ENCODE peak calls at places on chromosomes 7 and 10, in six cellular contexts. C is spleen, K is HepG2, H is psoas muscle, D is fibroblast of lung, S is IMR-90. G is an unnamed sample. For H3K4me1, the result is how much of the 10 kb centered on the place peaks cover.

GRCh38 chr7:116327751-116328150 is 117.4 kb downstream of the TES start:
- DNase-seq in H (no peak), S (peak), C (no peak), D (peak), K (no peak), G (no peak)

GRCh38 chr7:100589341-100589935 is 3.3 kb downstream of the FBXO24 start:
- DNase-seq in H (no peak), S (no peak), K (no peak), C (peak), D (no peak), G (no peak)

GRCh38 chr10:48762104-48763042 is 77.7 kb downstream of the WDFY4 start:
- DNase-seq in D (no peak), H (no peak), S (no peak), K (no peak), C (no peak), G (no peak)

GRCh38 chr10:110460111-110460809 is 37.4 kb upstream of the DUSP5 start:
- DNase-seq in S (peak), D (peak), K (peak), H (peak), C (peak), G (no peak)

GRCh38 chr10:68813554-68813953 is 13.8 kb upstream of the STOX1 start:
- DNase-seq in K (no peak), S (no peak), C (no peak), H (no peak), D (no peak), G (no peak)

GRCh38 chr7:159107052-159107892 is 37.4 kb downstream of the VIPR2 start:
- DNase-seq in D (no peak), H (peak), K (no peak), C (peak), S (no peak), G (no peak)

GRCh38 chr10:9311702-9312499 is 1257.4 kb downstream of the GATA3 start:
- DNase-seq in S (no peak), C (no peak), D (no peak), K (no peak), H (no peak), G (no peak)

GRCh38 chr7:114085313-114085591 is 166.4 kb upstream of the PPP1R3A start:
- DNase-seq in H (no peak), D (no peak), C (no peak), S (no peak), K (no peak), G (no peak)

GRCh38 chr10:68333905-68334431 is 1.2 kb upstream of the PBLD start:
- DNase-seq in D (no peak), H (no peak), S (no peak), K (no peak), C (no peak), G (no peak)

GRCh38 chr10:88245974-88246511 is 337.1 kb downstream of the RNLS start:
- DNase-seq in S (peak), C (no peak), K (no peak), D (peak), H (no peak), G (no peak)

GRCh38 chr10:17841055-17841454 is 31.9 kb downstream of the MRC1 start:
- DNase-seq in D (peak), H (no peak), S (no peak), K (no peak), C (no peak), G (no peak)

GRCh38 chr10:131101011-131101410 is 210.5 kb downstream of the TCERG1L start:
- DNase-seq in K (no peak), C (peak), S (no peak), D (no peak), H (peak), G (no peak)

GRCh38 chr10:13882112-13882711 is 295.4 kb downstream of the PRPF18 start:
- DNase-seq in K (no peak), S (peak), H (no peak), C (no peak), D (peak), G (no peak)

GRCh38 chr10:100019824-100020160 is 10.0 kb upstream of the DNMBP start:
- DNase-seq in S (no peak), K (peak), C (no peak), D (no peak), H (no peak), G (peak)

GRCh38 chr10:100174699-100175677 is 10.8 kb downstream of the ERLIN1 start:
- DNase-seq in C (no peak), S (no peak), K (no peak), H (no peak), D (no peak), G (no peak)

GRCh38 chr10:6737080-6737641 is 157.1 kb upstream of the PRKCQ start:
- DNase-seq in S (peak), C (no peak), D (peak), K (no peak), H (peak), G (no peak)

GRCh38 chr10:71312840-71313789 is 5.9 kb upstream of the SLC29A3 start:
- DNase-seq in H (peak), C (no peak), K (no peak), S (peak), D (peak), G (no peak)

GRCh38 chr7:90629306-90629918 is 33.3 kb downstream of the CDK14 start:
- DNase-seq in C (no peak), D (peak), S (peak), H (no peak), K (peak), G (peak)

GRCh38 chr10:86688398-86688921 is 20.1 kb downstream of the LDB3 start:
- DNase-seq in D (peak), S (peak), K (peak), H (peak), C (no peak), G (peak)

GRCh38 chr10:37576154-37576553 is 281.3 kb downstream of the ZNF248 start:
- DNase-seq in K (no peak), D (no peak), S (no peak), C (no peak), H (no peak), G (no peak)

GRCh38 chr7:111240371-111240770 is 149.4 kb downstream of the LRRN3 start:
- DNase-seq in C (no peak), D (no peak), S (no peak), K (no peak), H (no peak), G (no peak)

GRCh38 chr7:55078465-55079372 is 59.9 kb downstream of the EGFR start:
- DNase-seq in K (peak), C (no peak), H (peak), D (no peak), S (no peak), G (peak)

GRCh38 chr7:158317238-158318205 is 270.1 kb downstream of the PTPRN2 start:
- DNase-seq in D (peak), H (no peak), S (no peak), K (no peak), C (peak), G (no peak)

GRCh38 chr10:56370217-56371113 is 9.4 kb upstream of the ZWINT start:
- DNase-seq in K (no peak), D (no peak), C (no peak), H (no peak), S (no peak), G (peak)

GRCh38 chr10:100143756-100144155 is 42.1 kb downstream of the ERLIN1 start:
- DNase-seq in S (no peak), K (no peak), C (no peak), H (no peak), D (no peak), G (no peak)

GRCh38 chr10:111972109-111972508 is 211.5 kb downstream of the GPAM start:
- DNase-seq in K (peak), C (no peak), H (no peak), D (no peak), S (no peak), G (no peak)

GRCh38 chr7:100799037-100799896 is 28.1 kb downstream of the EPHB4 start:
- DNase-seq in C (no peak), S (peak), K (peak), D (peak), H (no peak), G (peak)

GRCh38 chr10:132170561-132171361 is 16.0 kb upstream of the DPYSL4 start:
- DNase-seq in C (peak), H (peak), K (no peak), S (no peak), D (no peak), G (no peak)

GRCh38 chr10:27620425-27621397 is 116.6 kb downstream of the RAB18 start:
- DNase-seq in C (no peak), H (no peak), D (peak), S (peak), K (no peak), G (no peak)

GRCh38 chr10:117096559-117097201 is 41.4 kb downstream of the VAX1 start:
- DNase-seq in K (no peak), D (no peak), S (no peak), C (no peak), H (no peak), G (no peak)

GRCh38 chr10:72171175-72171630 is 44.6 kb upstream of the ANAPC16 start:
- DNase-seq in C (no peak), H (no peak), S (peak), K (peak), D (peak), G (peak)

GRCh38 chr10:58577394-58577793 is 64.7 kb downstream of the BICC1 start:
- DNase-seq in D (peak), H (no peak), S (peak), C (no peak), K (no peak), G (no peak)

GRCh38 chr7:49860293-49860692 is 86.9 kb downstream of the VWC2 start:
- DNase-seq in D (no peak), H (no peak), S (no peak), K (no peak), C (no peak), G (no peak)

GRCh38 chr10:50497758-50498157 is 126.0 kb downstream of the SGMS1 start:
- DNase-seq in C (no peak), S (peak), K (peak), H (no peak), D (peak), G (no peak)

GRCh38 chr10:21021843-21022594 is 124.9 kb upstream of the NEBL start:
- DNase-seq in C (no peak), K (peak), S (no peak), H (no peak), D (no peak), G (peak)

GRCh38 chr7:3695602-3696001 is 394.6 kb downstream of the SDK1 start:
- DNase-seq in H (no peak), S (no peak), D (no peak), C (no peak), K (no peak), G (no peak)

GRCh38 chr10:31083765-31084184 is 52.1 kb upstream of the ZNF438 start:
- DNase-seq in C (no peak), K (peak), D (peak), S (peak), H (no peak), G (peak)
- H3K4me3 ChIP-seq in C (no peak), K (no peak), D (no peak), S (no peak), H (no peak), G (no peak)

DNA sequence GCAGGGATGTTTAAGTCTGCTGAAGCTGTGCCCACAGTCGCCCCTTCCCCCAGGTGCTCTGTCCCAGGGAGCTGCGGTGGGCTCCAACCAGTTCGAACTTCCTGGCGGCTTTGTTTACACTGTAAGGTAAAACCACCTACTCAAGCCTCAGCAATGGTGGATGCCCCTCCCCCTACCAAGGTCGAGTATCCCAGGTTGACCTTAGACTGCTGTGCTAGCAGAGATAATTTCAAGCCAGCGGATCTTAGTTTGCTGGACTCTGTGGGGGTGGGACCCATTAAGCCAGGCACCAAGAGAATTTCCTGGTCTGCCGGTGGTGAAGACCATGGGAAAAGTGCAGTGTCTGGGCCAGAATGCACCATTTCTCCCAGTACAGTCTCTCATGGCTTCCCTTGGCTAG is 56.0 kb downstream of the CCDC7 start:
- DNase-seq in D (no peak), K (peak), C (no peak), H (no peak), S (no peak), G (no peak)
- H3K4me1 ChIP-seq in D (under half), K (under half), C (under half), H (under half), S (under half), G (under half)

GRCh38 chr10:122648599-122649428 is 50.8 kb downstream of the C10orf120 start:
- DNase-seq in H (peak), S (peak), D (peak), C (peak), K (peak), G (peak)
- TF ChIP-seq CTCF in H (peak), S (peak), D (peak), C (peak), K (peak), G (peak)

GRCh38 chr10:5103481-5103880 is 9.3 kb downstream of the AKR1C3 start:
- DNase-seq in H (no peak), D (no peak), K (no peak), S (no peak), C (no peak), G (no peak)
- H3K4me3 ChIP-seq in H (peak), D (no peak), K (no peak), S (no peak), C (no peak), G (no peak)

GRCh38 chr10:44960098-44960480 is 487 bp downstream of the RASSF4 start:
- DNase-seq in H (no peak), D (no peak), K (no peak), S (no peak), C (no peak), G (no peak)

GRCh38 chr10:44961931-44962750 is 2.5 kb downstream of the RASSF4 start:
- DNase-seq in S (no peak), K (no peak), H (no peak), C (peak), D (no peak), G (no peak)

GRCh38 chr10:44961231-44961571 is 1.6 kb downstream of the RASSF4 start:
- DNase-seq in S (no peak), D (no peak), H (no peak), K (no peak), C (peak), G (no peak)

GRCh38 chr10:44959243-44960097 is at the start of gene RASSF4:
- DNase-seq in S (peak), K (peak), H (peak), C (peak), D (peak), G (peak)

GRCh38 chr10:44960482-44961230 is 1.1 kb downstream of the RASSF4 start:
- DNase-seq in K (peak), C (peak), H (no peak), D (no peak), S (no peak), G (no peak)
- H3K4me1 ChIP-seq in K (half or more), C (half or more), H (half or more), D (under half), S (under half), G (half or more)

G was measured in Caco-2.